ENCODE peak calls at places on chromosomes 4 and X, in four cellular contexts. One of them, this sample, is unnamed.

GRCh38 chr4:40980318-40980883 is 230.6 kb downstream of the NSUN7 start:
- DNase-seq in SK-N-SH: no peak
- DNase-seq in K562: no peak
- DNase-seq in GM12878: no peak
- DNase-seq in this sample: no peak

GRCh38 chrX:6782831-6783230 is 247.9 kb upstream of the VCX3A start:
- DNase-seq in GM12878: no peak
- DNase-seq in SK-N-SH: no peak
- DNase-seq in K562: no peak
- DNase-seq in this sample: no peak

GRCh38 chr4:75708218-75708691 is 16.1 kb upstream of the USO1 start:
- DNase-seq in GM12878: no peak
- DNase-seq in K562: no peak
- DNase-seq in SK-N-SH: no peak
- DNase-seq in this sample: peak

GRCh38 chr4:82017680-82018079 is 356.1 kb downstream of the HNRNPD start:
- DNase-seq in GM12878: no peak
- DNase-seq in SK-N-SH: no peak
- DNase-seq in K562: peak
- DNase-seq in this sample: no peak

GRCh38 chr4:79597266-79597665 is 189.2 kb upstream of the GK2 start:
- DNase-seq in SK-N-SH: no peak
- DNase-seq in K562: no peak
- DNase-seq in GM12878: no peak
- DNase-seq in this sample: no peak

GRCh38 chr4:172996571-172997216 is 171.9 kb upstream of the GALNT7 start:
- DNase-seq in GM12878: no peak
- DNase-seq in SK-N-SH: no peak
- DNase-seq in K562: peak
- DNase-seq in this sample: no peak

GRCh38 chr4:139564502-139564901 is 8.5 kb upstream of the SETD7 start:
- DNase-seq in GM12878: no peak
- DNase-seq in K562: no peak
- DNase-seq in SK-N-SH: no peak
- DNase-seq in this sample: no peak

GRCh38 chr4:86972997-86973396 is 38.2 kb downstream of the AFF1 start:
- DNase-seq in GM12878: no peak
- DNase-seq in SK-N-SH: no peak
- DNase-seq in K562: peak
- DNase-seq in this sample: peak

GRCh38 chrX:63513825-63514574 is 162.9 kb upstream of the SPIN4 start:
- DNase-seq in SK-N-SH: no peak
- DNase-seq in GM12878: no peak
- DNase-seq in K562: no peak
- DNase-seq in this sample: no peak

GRCh38 chr4:8783736-8784135 is 87.9 kb downstream of the HMX1 start:
- DNase-seq in SK-N-SH: no peak
- DNase-seq in GM12878: no peak
- DNase-seq in K562: no peak
- DNase-seq in this sample: no peak

GRCh38 chr4:125432078-125432477 is 117.3 kb downstream of the FAT4 start:
- DNase-seq in SK-N-SH: no peak
- DNase-seq in GM12878: no peak
- DNase-seq in K562: no peak
- DNase-seq in this sample: peak

GRCh38 chr4:67749286-67749685 is 4.9 kb downstream of the GNRHR start:
- DNase-seq in SK-N-SH: no peak
- DNase-seq in GM12878: no peak
- DNase-seq in K562: no peak
- DNase-seq in this sample: no peak

GRCh38 chrX:338281-338835 is 19.8 kb upstream of the GTPBP6 start:
- DNase-seq in SK-N-SH: no peak
- DNase-seq in K562: no peak
- DNase-seq in GM12878: no peak
- DNase-seq in this sample: no peak

GRCh38 chr4:135508006-135508714 is 1306.6 kb upstream of the PABPC4L start:
- DNase-seq in GM12878: no peak
- DNase-seq in K562: no peak
- DNase-seq in SK-N-SH: no peak
- DNase-seq in this sample: no peak

GRCh38 chr4:88043001-88043400 is 35.6 kb downstream of the PKD2 start:
- DNase-seq in SK-N-SH: no peak
- DNase-seq in GM12878: no peak
- DNase-seq in K562: no peak
- DNase-seq in this sample: no peak

GRCh38 chr4:121449416-121449815 is 68.6 kb upstream of the QRFPR start:
- DNase-seq in K562: no peak
- DNase-seq in SK-N-SH: no peak
- DNase-seq in GM12878: no peak
- DNase-seq in this sample: no peak

GRCh38 chr4:142909908-142910307 is 63.8 kb upstream of the INPP4B start:
- DNase-seq in K562: no peak
- DNase-seq in GM12878: no peak
- DNase-seq in SK-N-SH: no peak
- DNase-seq in this sample: no peak

DNA sequence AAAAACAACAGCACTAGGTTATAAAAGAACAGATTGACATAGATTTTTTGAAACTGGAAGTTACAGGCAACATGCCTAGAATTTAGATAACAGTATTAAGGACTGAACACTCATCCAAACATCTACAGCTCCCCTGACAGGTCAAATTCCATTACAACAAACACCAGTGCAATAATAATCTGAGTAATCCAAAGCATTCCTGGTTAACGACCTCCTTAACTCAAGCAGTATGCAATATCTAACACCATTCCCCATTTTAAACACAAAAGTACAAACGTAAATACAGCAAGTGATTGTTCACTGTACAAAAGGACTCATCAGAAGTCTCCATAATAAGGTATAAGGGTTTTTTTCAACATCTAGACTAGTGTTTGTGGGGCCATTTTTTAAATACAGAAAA is 30.5 kb downstream of the TSPAN5 start:
- DNase-seq in GM12878: no peak
- DNase-seq in K562: no peak
- DNase-seq in SK-N-SH: no peak
- DNase-seq in this sample: no peak
- TF ChIP-seq MAX in GM12878: no peak
- TF ChIP-seq MAX in K562: no peak
- TF ChIP-seq MAX in SK-N-SH: no peak
- TF ChIP-seq MAX in this sample: no peak

GRCh38 chr4:90148574-90149170 is 21.5 kb downstream of the CCSER1 start:
- DNase-seq in SK-N-SH: no peak
- DNase-seq in GM12878: no peak
- DNase-seq in K562: no peak
- DNase-seq in this sample: no peak

GRCh38 chr4:90142091-90142490 is 14.9 kb downstream of the CCSER1 start:
- DNase-seq in GM12878: no peak
- DNase-seq in SK-N-SH: no peak
- DNase-seq in K562: no peak
- DNase-seq in this sample: no peak

GRCh38 chr4:90145331-90145730 is 18.1 kb downstream of the CCSER1 start:
- DNase-seq in GM12878: no peak
- DNase-seq in K562: no peak
- DNase-seq in SK-N-SH: no peak
- DNase-seq in this sample: no peak
- TF ChIP-seq USF1 in GM12878: no peak
- TF ChIP-seq USF1 in K562: no peak
- TF ChIP-seq USF1 in SK-N-SH: no peak
- TF ChIP-seq USF1 in this sample: no peak

DNA sequence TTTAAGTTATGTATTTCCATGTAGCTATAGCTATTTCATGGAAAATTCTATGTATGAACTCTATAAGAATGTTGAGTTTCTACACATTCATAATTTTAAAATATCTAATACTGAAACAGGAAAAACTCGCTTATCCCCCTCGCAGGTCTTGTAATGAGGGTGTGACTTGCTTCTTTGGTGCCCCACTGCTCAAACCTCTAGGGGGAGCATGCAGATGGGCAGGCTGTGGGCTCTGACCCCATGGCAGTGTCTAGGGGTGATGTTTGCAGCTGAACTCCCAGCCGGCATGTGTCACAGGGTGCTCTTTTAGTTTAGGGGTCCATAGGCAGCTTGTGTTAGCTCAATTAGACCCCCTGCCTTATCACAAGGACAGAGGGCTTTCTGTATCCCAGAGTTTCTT is 1825.7 kb upstream of the ADGRL3 start:
- DNase-seq in GM12878: no peak
- DNase-seq in SK-N-SH: no peak
- DNase-seq in K562: no peak
- DNase-seq in this sample: peak
- TF ChIP-seq MAX in GM12878: no peak
- TF ChIP-seq MAX in SK-N-SH: no peak
- TF ChIP-seq MAX in K562: no peak
- TF ChIP-seq MAX in this sample: no peak

DNA sequence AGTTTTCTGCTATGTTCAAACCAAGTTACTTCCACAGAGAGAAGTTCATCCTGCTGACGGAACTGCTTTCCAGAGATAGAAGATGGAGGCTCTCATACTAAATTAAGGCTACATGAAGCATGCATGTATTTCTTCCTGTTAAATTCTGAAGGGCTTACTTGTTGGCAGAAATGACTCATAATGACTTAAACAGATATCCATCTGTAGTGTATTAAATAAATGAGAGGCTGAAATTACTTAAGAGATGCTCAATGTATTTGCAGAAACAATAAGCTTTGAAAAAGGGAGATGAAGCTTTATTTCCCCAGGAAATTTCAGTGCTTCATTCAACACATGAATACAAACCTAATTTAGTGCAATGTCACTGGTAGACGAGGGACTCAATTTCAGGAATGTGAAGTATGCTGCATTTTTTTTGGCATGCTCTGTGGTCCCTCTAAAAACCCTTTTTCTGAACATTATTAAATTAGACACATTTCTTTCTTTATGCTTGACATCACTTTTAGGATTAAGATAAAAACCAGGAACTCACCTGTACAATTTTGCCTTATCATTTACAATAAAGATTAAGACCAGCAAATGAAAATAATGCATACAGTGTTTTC is 759.1 kb upstream of the POU3F4 start:
- DNase-seq in K562: no peak
- DNase-seq in SK-N-SH: no peak
- DNase-seq in GM12878: no peak
- DNase-seq in this sample: no peak
- TF ChIP-seq USF1 in K562: no peak
- TF ChIP-seq USF1 in SK-N-SH: no peak
- TF ChIP-seq USF1 in GM12878: no peak
- TF ChIP-seq USF1 in this sample: no peak

GRCh38 chrX:31350808-31351074 is 278.9 kb upstream of the FTHL17 start:
- DNase-seq in GM12878: no peak
- DNase-seq in K562: no peak
- DNase-seq in SK-N-SH: no peak
- DNase-seq in this sample: no peak
- TF ChIP-seq MAX in GM12878: no peak
- TF ChIP-seq MAX in K562: no peak
- TF ChIP-seq MAX in SK-N-SH: no peak
- TF ChIP-seq MAX in this sample: no peak

DNA sequence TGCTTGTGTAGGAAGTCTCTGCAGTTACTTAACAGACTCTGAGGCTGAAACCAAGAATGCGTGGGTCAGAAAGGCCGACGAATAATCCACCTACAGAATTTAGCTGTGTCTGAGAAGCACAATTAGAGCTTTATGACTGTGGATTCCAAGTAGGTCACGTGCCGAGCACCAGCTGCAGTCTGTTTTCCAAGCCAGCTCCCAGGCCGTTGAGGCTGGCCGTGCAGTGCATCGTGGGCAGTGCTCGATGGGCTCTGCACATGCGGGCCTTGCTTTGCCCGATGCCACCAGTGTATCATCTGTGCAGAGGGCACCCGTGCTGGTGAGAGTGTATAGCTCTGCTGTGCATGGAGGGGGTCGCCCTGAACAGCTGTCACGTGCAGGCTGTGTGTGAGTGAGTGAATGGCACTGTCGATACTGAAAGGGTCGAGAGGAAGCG is 67.5 kb upstream of the CLDN34 start:
- DNase-seq in K562: no peak
- DNase-seq in SK-N-SH: no peak
- DNase-seq in GM12878: no peak
- DNase-seq in this sample: no peak
- TF ChIP-seq USF1 in K562: no peak
- TF ChIP-seq USF1 in SK-N-SH: no peak
- TF ChIP-seq USF1 in GM12878: peak
- TF ChIP-seq USF1 in this sample: no peak

GRCh38 chrX:138769918-138770317 is 58.4 kb upstream of the FGF13 start:
- DNase-seq in K562: no peak
- DNase-seq in SK-N-SH: no peak
- DNase-seq in GM12878: no peak
- DNase-seq in this sample: no peak
- TF ChIP-seq MAX in K562: no peak
- TF ChIP-seq MAX in SK-N-SH: no peak
- TF ChIP-seq MAX in GM12878: no peak
- TF ChIP-seq MAX in this sample: no peak

DNA sequence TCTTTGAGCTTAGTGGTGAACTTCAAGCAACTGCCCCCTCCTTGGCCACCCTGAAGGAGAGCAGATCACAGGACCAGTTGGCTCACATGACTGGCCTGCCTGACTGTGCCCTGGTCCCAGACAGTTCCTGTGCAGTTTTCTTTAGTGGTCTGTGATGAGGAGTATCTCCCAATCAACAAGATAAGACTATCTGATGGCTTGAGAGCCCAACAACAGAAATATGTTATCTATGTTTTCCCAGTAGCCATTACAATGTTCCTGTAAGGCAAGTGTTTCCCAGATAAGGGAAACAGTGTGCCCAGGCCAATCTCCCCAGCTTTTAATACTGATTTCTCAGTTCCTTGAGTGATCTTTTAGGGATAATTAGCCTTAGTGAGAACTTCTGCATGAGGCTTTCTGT is 14.2 kb upstream of the TIMM8A start:
- DNase-seq in SK-N-SH: no peak
- DNase-seq in K562: no peak
- DNase-seq in GM12878: no peak
- DNase-seq in this sample: no peak
- TF ChIP-seq USF1 in SK-N-SH: no peak
- TF ChIP-seq USF1 in K562: no peak
- TF ChIP-seq USF1 in GM12878: no peak
- TF ChIP-seq USF1 in this sample: no peak

GRCh38 chr4:11299016-11299415 is 129.7 kb downstream of the HS3ST1 start:
- DNase-seq in K562: no peak
- DNase-seq in SK-N-SH: no peak
- DNase-seq in GM12878: no peak
- DNase-seq in this sample: no peak

GRCh38 chr4:11297627-11298026 is 131.1 kb downstream of the HS3ST1 start:
- DNase-seq in SK-N-SH: no peak
- DNase-seq in GM12878: no peak
- DNase-seq in K562: no peak
- DNase-seq in this sample: no peak

GRCh38 chr4:11297201-11297600 is 131.5 kb downstream of the HS3ST1 start:
- DNase-seq in SK-N-SH: no peak
- DNase-seq in GM12878: no peak
- DNase-seq in K562: no peak
- DNase-seq in this sample: no peak

DNA sequence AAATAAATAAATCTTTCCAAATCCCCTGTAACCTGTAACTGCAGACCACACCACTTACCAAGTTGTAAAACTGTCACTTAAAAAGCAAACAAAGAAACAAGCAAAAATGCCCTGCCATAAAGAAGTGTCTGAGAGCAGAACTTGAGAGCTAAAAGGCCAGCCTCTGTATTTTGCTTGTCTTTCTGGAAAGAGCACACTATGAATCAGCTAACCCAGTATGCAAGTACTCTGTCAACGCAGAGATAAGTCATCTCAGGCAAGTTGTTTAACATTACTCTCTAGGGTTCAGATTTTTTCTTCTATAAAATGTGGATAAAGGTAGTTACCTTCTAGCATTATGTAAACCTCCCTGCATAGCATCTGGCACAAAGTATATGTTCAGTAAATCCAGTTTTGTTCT is 134.8 kb downstream of the HS3ST1 start:
- DNase-seq in K562: no peak
- DNase-seq in GM12878: no peak
- DNase-seq in SK-N-SH: no peak
- DNase-seq in this sample: no peak
- TF ChIP-seq MAX in K562: no peak
- TF ChIP-seq MAX in GM12878: no peak
- TF ChIP-seq MAX in SK-N-SH: no peak
- TF ChIP-seq MAX in this sample: no peak

This sample was measured in WTC11.